ENCODE peak calls at places on chromosomes 5 and 9, in eight cellular contexts. One of them, this sample, is unnamed.

GRCh38 chr5:133925866-133926488 is 42.4 kb downstream of the C5orf15 start:
- DNase-seq in fibroblast of mammary gland: no peak
- DNase-seq in CD4-positive, alpha-beta memory T cell: no peak
- DNase-seq in stimulated activated CD8-positive, alpha-beta memory T cell treated with anti-CD3 and anti-CD28 coated beads, Interleukin-4, amount 100 ng/mL, for 24 hours: no peak
- DNase-seq in NCI-H69: peak
- DNase-seq in SK-N-DZ: no peak
- DNase-seq in nephron progenitor cell: no peak
- DNase-seq in RPMI8226: no peak
- DNase-seq in this sample: no peak

GRCh38 chr5:111707624-111708165 is 49.3 kb downstream of the NREP start:
- DNase-seq in stimulated activated CD8-positive, alpha-beta memory T cell treated with anti-CD3 and anti-CD28 coated beads, Interleukin-4, amount 100 ng/mL, for 24 hours: no peak
- DNase-seq in NCI-H69: no peak
- DNase-seq in SK-N-DZ: no peak
- DNase-seq in nephron progenitor cell: no peak
- DNase-seq in RPMI8226: no peak
- DNase-seq in fibroblast of mammary gland: no peak
- DNase-seq in CD4-positive, alpha-beta memory T cell: no peak
- DNase-seq in this sample: no peak

GRCh38 chr5:15004506-15004905 is 132.9 kb upstream of the ANKH start:
- DNase-seq in stimulated activated CD8-positive, alpha-beta memory T cell treated with anti-CD3 and anti-CD28 coated beads, Interleukin-4, amount 100 ng/mL, for 24 hours: no peak
- DNase-seq in fibroblast of mammary gland: no peak
- DNase-seq in nephron progenitor cell: no peak
- DNase-seq in RPMI8226: no peak
- DNase-seq in SK-N-DZ: no peak
- DNase-seq in NCI-H69: peak
- DNase-seq in CD4-positive, alpha-beta memory T cell: no peak
- DNase-seq in this sample: no peak

GRCh38 chr5:90747693-90748092 is 189.1 kb downstream of the ADGRV1 start:
- DNase-seq in SK-N-DZ: no peak
- DNase-seq in CD4-positive, alpha-beta memory T cell: no peak
- DNase-seq in fibroblast of mammary gland: no peak
- DNase-seq in NCI-H69: peak
- DNase-seq in RPMI8226: no peak
- DNase-seq in nephron progenitor cell: no peak
- DNase-seq in stimulated activated CD8-positive, alpha-beta memory T cell treated with anti-CD3 and anti-CD28 coated beads, Interleukin-4, amount 100 ng/mL, for 24 hours: no peak
- DNase-seq in this sample: no peak

GRCh38 chr5:44868541-44868940 is 59.8 kb downstream of the MRPS30 start:
- DNase-seq in fibroblast of mammary gland: no peak
- DNase-seq in RPMI8226: peak
- DNase-seq in NCI-H69: no peak
- DNase-seq in SK-N-DZ: no peak
- DNase-seq in stimulated activated CD8-positive, alpha-beta memory T cell treated with anti-CD3 and anti-CD28 coated beads, Interleukin-4, amount 100 ng/mL, for 24 hours: no peak
- DNase-seq in CD4-positive, alpha-beta memory T cell: no peak
- DNase-seq in nephron progenitor cell: no peak
- DNase-seq in this sample: no peak

GRCh38 chr9:98323831-98324135 is 68.3 kb upstream of the TBC1D2 start:
- DNase-seq in NCI-H69: no peak
- DNase-seq in SK-N-DZ: no peak
- DNase-seq in stimulated activated CD8-positive, alpha-beta memory T cell treated with anti-CD3 and anti-CD28 coated beads, Interleukin-4, amount 100 ng/mL, for 24 hours: no peak
- DNase-seq in nephron progenitor cell: no peak
- DNase-seq in fibroblast of mammary gland: no peak
- DNase-seq in RPMI8226: no peak
- DNase-seq in CD4-positive, alpha-beta memory T cell: no peak
- DNase-seq in this sample: no peak

GRCh38 chr9:108889649-108890067 is 27.6 kb downstream of the ACTL7A start:
- DNase-seq in nephron progenitor cell: no peak
- DNase-seq in NCI-H69: peak
- DNase-seq in CD4-positive, alpha-beta memory T cell: no peak
- DNase-seq in RPMI8226: no peak
- DNase-seq in stimulated activated CD8-positive, alpha-beta memory T cell treated with anti-CD3 and anti-CD28 coated beads, Interleukin-4, amount 100 ng/mL, for 24 hours: no peak
- DNase-seq in SK-N-DZ: no peak
- DNase-seq in fibroblast of mammary gland: peak
- DNase-seq in this sample: no peak

GRCh38 chr9:84419203-84419602 is 78.6 kb upstream of the SLC28A3 start:
- DNase-seq in fibroblast of mammary gland: no peak
- DNase-seq in NCI-H69: no peak
- DNase-seq in RPMI8226: no peak
- DNase-seq in nephron progenitor cell: no peak
- DNase-seq in stimulated activated CD8-positive, alpha-beta memory T cell treated with anti-CD3 and anti-CD28 coated beads, Interleukin-4, amount 100 ng/mL, for 24 hours: no peak
- DNase-seq in CD4-positive, alpha-beta memory T cell: no peak
- DNase-seq in SK-N-DZ: no peak
- DNase-seq in this sample: no peak

GRCh38 chr5:151448038-151448985 is 909 bp downstream of the SLC36A1 start:
- DNase-seq in NCI-H69: peak
- DNase-seq in CD4-positive, alpha-beta memory T cell: peak
- DNase-seq in fibroblast of mammary gland: peak
- DNase-seq in RPMI8226: peak
- DNase-seq in nephron progenitor cell: peak
- DNase-seq in SK-N-DZ: peak
- DNase-seq in stimulated activated CD8-positive, alpha-beta memory T cell treated with anti-CD3 and anti-CD28 coated beads, Interleukin-4, amount 100 ng/mL, for 24 hours: no peak
- DNase-seq in this sample: peak

GRCh38 chr9:86639287-86639686 is 285.1 kb upstream of the TUT7 start:
- DNase-seq in RPMI8226: no peak
- DNase-seq in CD4-positive, alpha-beta memory T cell: no peak
- DNase-seq in NCI-H69: no peak
- DNase-seq in fibroblast of mammary gland: no peak
- DNase-seq in SK-N-DZ: no peak
- DNase-seq in nephron progenitor cell: no peak
- DNase-seq in stimulated activated CD8-positive, alpha-beta memory T cell treated with anti-CD3 and anti-CD28 coated beads, Interleukin-4, amount 100 ng/mL, for 24 hours: no peak
- DNase-seq in this sample: no peak

GRCh38 chr9:83219924-83220438 is 157.0 kb upstream of the RASEF start:
- DNase-seq in nephron progenitor cell: no peak
- DNase-seq in NCI-H69: peak
- DNase-seq in CD4-positive, alpha-beta memory T cell: no peak
- DNase-seq in fibroblast of mammary gland: no peak
- DNase-seq in RPMI8226: no peak
- DNase-seq in SK-N-DZ: no peak
- DNase-seq in stimulated activated CD8-positive, alpha-beta memory T cell treated with anti-CD3 and anti-CD28 coated beads, Interleukin-4, amount 100 ng/mL, for 24 hours: no peak
- DNase-seq in this sample: no peak

GRCh38 chr5:132394681-132395259 is 25.3 kb downstream of the SLC22A5 start:
- DNase-seq in fibroblast of mammary gland: no peak
- DNase-seq in CD4-positive, alpha-beta memory T cell: no peak
- DNase-seq in nephron progenitor cell: peak
- DNase-seq in NCI-H69: no peak
- DNase-seq in RPMI8226: no peak
- DNase-seq in stimulated activated CD8-positive, alpha-beta memory T cell treated with anti-CD3 and anti-CD28 coated beads, Interleukin-4, amount 100 ng/mL, for 24 hours: no peak
- DNase-seq in SK-N-DZ: no peak
- DNase-seq in this sample: no peak

GRCh38 chr9:123299558-123300126 is 31.3 kb upstream of the STRBP start:
- DNase-seq in stimulated activated CD8-positive, alpha-beta memory T cell treated with anti-CD3 and anti-CD28 coated beads, Interleukin-4, amount 100 ng/mL, for 24 hours: no peak
- DNase-seq in CD4-positive, alpha-beta memory T cell: no peak
- DNase-seq in NCI-H69: no peak
- DNase-seq in RPMI8226: no peak
- DNase-seq in nephron progenitor cell: no peak
- DNase-seq in SK-N-DZ: no peak
- DNase-seq in fibroblast of mammary gland: no peak
- DNase-seq in this sample: no peak

GRCh38 chr9:89702401-89702800 is 97.6 kb downstream of the GADD45G start:
- DNase-seq in RPMI8226: no peak
- DNase-seq in NCI-H69: no peak
- DNase-seq in fibroblast of mammary gland: no peak
- DNase-seq in SK-N-DZ: no peak
- DNase-seq in stimulated activated CD8-positive, alpha-beta memory T cell treated with anti-CD3 and anti-CD28 coated beads, Interleukin-4, amount 100 ng/mL, for 24 hours: no peak
- DNase-seq in CD4-positive, alpha-beta memory T cell: no peak
- DNase-seq in nephron progenitor cell: no peak
- DNase-seq in this sample: no peak

GRCh38 chr5:125659316-125660071 is 763.7 kb upstream of the GRAMD2B start:
- DNase-seq in fibroblast of mammary gland: peak
- DNase-seq in nephron progenitor cell: no peak
- DNase-seq in SK-N-DZ: no peak
- DNase-seq in RPMI8226: no peak
- DNase-seq in NCI-H69: peak
- DNase-seq in stimulated activated CD8-positive, alpha-beta memory T cell treated with anti-CD3 and anti-CD28 coated beads, Interleukin-4, amount 100 ng/mL, for 24 hours: no peak
- DNase-seq in CD4-positive, alpha-beta memory T cell: no peak
- DNase-seq in this sample: no peak

GRCh38 chr5:135553688-135554462 is 18.1 kb upstream of the NEUROG1 start:
- DNase-seq in SK-N-DZ: peak
- DNase-seq in nephron progenitor cell: peak
- DNase-seq in RPMI8226: no peak
- DNase-seq in CD4-positive, alpha-beta memory T cell: no peak
- DNase-seq in fibroblast of mammary gland: peak
- DNase-seq in stimulated activated CD8-positive, alpha-beta memory T cell treated with anti-CD3 and anti-CD28 coated beads, Interleukin-4, amount 100 ng/mL, for 24 hours: no peak
- DNase-seq in NCI-H69: peak
- DNase-seq in this sample: no peak

GRCh38 chr5:150774145-150774544 is 4.4 kb upstream of the SMIM3 start:
- DNase-seq in RPMI8226: no peak
- DNase-seq in stimulated activated CD8-positive, alpha-beta memory T cell treated with anti-CD3 and anti-CD28 coated beads, Interleukin-4, amount 100 ng/mL, for 24 hours: no peak
- DNase-seq in nephron progenitor cell: no peak
- DNase-seq in fibroblast of mammary gland: peak
- DNase-seq in SK-N-DZ: peak
- DNase-seq in NCI-H69: no peak
- DNase-seq in CD4-positive, alpha-beta memory T cell: no peak
- DNase-seq in this sample: no peak

GRCh38 chr5:177116631-177117373 is 16.8 kb upstream of the NSD1 start:
- DNase-seq in stimulated activated CD8-positive, alpha-beta memory T cell treated with anti-CD3 and anti-CD28 coated beads, Interleukin-4, amount 100 ng/mL, for 24 hours: peak
- DNase-seq in RPMI8226: no peak
- DNase-seq in CD4-positive, alpha-beta memory T cell: peak
- DNase-seq in fibroblast of mammary gland: peak
- DNase-seq in SK-N-DZ: no peak
- DNase-seq in nephron progenitor cell: peak
- DNase-seq in NCI-H69: no peak
- DNase-seq in this sample: peak

GRCh38 chr9:112443200-112443599 is 43.4 kb upstream of the KIAA1958 start:
- DNase-seq in nephron progenitor cell: no peak
- DNase-seq in CD4-positive, alpha-beta memory T cell: peak
- DNase-seq in NCI-H69: peak
- DNase-seq in RPMI8226: peak
- DNase-seq in fibroblast of mammary gland: peak
- DNase-seq in stimulated activated CD8-positive, alpha-beta memory T cell treated with anti-CD3 and anti-CD28 coated beads, Interleukin-4, amount 100 ng/mL, for 24 hours: no peak
- DNase-seq in SK-N-DZ: no peak
- DNase-seq in this sample: peak

GRCh38 chr5:35047785-35048404 is at the start of gene AGXT2:
- DNase-seq in CD4-positive, alpha-beta memory T cell: no peak
- DNase-seq in RPMI8226: no peak
- DNase-seq in nephron progenitor cell: no peak
- DNase-seq in SK-N-DZ: no peak
- DNase-seq in stimulated activated CD8-positive, alpha-beta memory T cell treated with anti-CD3 and anti-CD28 coated beads, Interleukin-4, amount 100 ng/mL, for 24 hours: no peak
- DNase-seq in fibroblast of mammary gland: no peak
- DNase-seq in NCI-H69: no peak
- DNase-seq in this sample: no peak

GRCh38 chr5:179307931-179308471 is 37.3 kb downstream of the ADAMTS2 start:
- DNase-seq in SK-N-DZ: no peak
- DNase-seq in fibroblast of mammary gland: no peak
- DNase-seq in nephron progenitor cell: no peak
- DNase-seq in NCI-H69: no peak
- DNase-seq in RPMI8226: no peak
- DNase-seq in CD4-positive, alpha-beta memory T cell: no peak
- DNase-seq in stimulated activated CD8-positive, alpha-beta memory T cell treated with anti-CD3 and anti-CD28 coated beads, Interleukin-4, amount 100 ng/mL, for 24 hours: no peak
- DNase-seq in this sample: no peak

GRCh38 chr9:95197692-95198271 is 119.7 kb downstream of the FANCC start:
- DNase-seq in SK-N-DZ: no peak
- DNase-seq in RPMI8226: no peak
- DNase-seq in NCI-H69: peak
- DNase-seq in CD4-positive, alpha-beta memory T cell: no peak
- DNase-seq in nephron progenitor cell: no peak
- DNase-seq in fibroblast of mammary gland: peak
- DNase-seq in stimulated activated CD8-positive, alpha-beta memory T cell treated with anti-CD3 and anti-CD28 coated beads, Interleukin-4, amount 100 ng/mL, for 24 hours: no peak
- DNase-seq in this sample: no peak

GRCh38 chr5:145960848-145961600 is 24.6 kb downstream of the SH3RF2 start:
- DNase-seq in nephron progenitor cell: no peak
- DNase-seq in SK-N-DZ: no peak
- DNase-seq in stimulated activated CD8-positive, alpha-beta memory T cell treated with anti-CD3 and anti-CD28 coated beads, Interleukin-4, amount 100 ng/mL, for 24 hours: no peak
- DNase-seq in NCI-H69: no peak
- DNase-seq in RPMI8226: no peak
- DNase-seq in fibroblast of mammary gland: no peak
- DNase-seq in CD4-positive, alpha-beta memory T cell: no peak
- DNase-seq in this sample: no peak

GRCh38 chr5:127856310-127856709 is 153.1 kb downstream of the CCDC192 start:
- DNase-seq in fibroblast of mammary gland: no peak
- DNase-seq in stimulated activated CD8-positive, alpha-beta memory T cell treated with anti-CD3 and anti-CD28 coated beads, Interleukin-4, amount 100 ng/mL, for 24 hours: no peak
- DNase-seq in RPMI8226: no peak
- DNase-seq in SK-N-DZ: no peak
- DNase-seq in nephron progenitor cell: no peak
- DNase-seq in CD4-positive, alpha-beta memory T cell: no peak
- DNase-seq in NCI-H69: no peak
- DNase-seq in this sample: no peak

GRCh38 chr9:75027187-75028107 is 646 bp downstream of the CARNMT1 start:
- DNase-seq in CD4-positive, alpha-beta memory T cell: peak
- DNase-seq in nephron progenitor cell: peak
- DNase-seq in fibroblast of mammary gland: peak
- DNase-seq in SK-N-DZ: peak
- DNase-seq in stimulated activated CD8-positive, alpha-beta memory T cell treated with anti-CD3 and anti-CD28 coated beads, Interleukin-4, amount 100 ng/mL, for 24 hours: peak
- DNase-seq in RPMI8226: peak
- DNase-seq in NCI-H69: peak
- DNase-seq in this sample: no peak

GRCh38 chr5:63822633-63823032 is 139.6 kb downstream of the HTR1A start:
- DNase-seq in NCI-H69: peak
- DNase-seq in SK-N-DZ: no peak
- DNase-seq in CD4-positive, alpha-beta memory T cell: no peak
- DNase-seq in RPMI8226: no peak
- DNase-seq in fibroblast of mammary gland: no peak
- DNase-seq in nephron progenitor cell: no peak
- DNase-seq in stimulated activated CD8-positive, alpha-beta memory T cell treated with anti-CD3 and anti-CD28 coated beads, Interleukin-4, amount 100 ng/mL, for 24 hours: no peak
- DNase-seq in this sample: no peak

GRCh38 chr5:39453606-39454005 is 28.8 kb upstream of the DAB2 start:
- DNase-seq in nephron progenitor cell: no peak
- DNase-seq in CD4-positive, alpha-beta memory T cell: no peak
- DNase-seq in fibroblast of mammary gland: no peak
- DNase-seq in NCI-H69: no peak
- DNase-seq in RPMI8226: no peak
- DNase-seq in SK-N-DZ: no peak
- DNase-seq in stimulated activated CD8-positive, alpha-beta memory T cell treated with anti-CD3 and anti-CD28 coated beads, Interleukin-4, amount 100 ng/mL, for 24 hours: no peak
- DNase-seq in this sample: no peak

GRCh38 chr9:36470891-36471290 is 70.8 kb upstream of the RNF38 start:
- DNase-seq in fibroblast of mammary gland: peak
- DNase-seq in RPMI8226: peak
- DNase-seq in SK-N-DZ: no peak
- DNase-seq in CD4-positive, alpha-beta memory T cell: peak
- DNase-seq in NCI-H69: no peak
- DNase-seq in nephron progenitor cell: no peak
- DNase-seq in stimulated activated CD8-positive, alpha-beta memory T cell treated with anti-CD3 and anti-CD28 coated beads, Interleukin-4, amount 100 ng/mL, for 24 hours: no peak
- DNase-seq in this sample: peak

GRCh38 chr9:127793093-127793708 is 7.4 kb downstream of the CDK9 start:
- DNase-seq in RPMI8226: no peak
- DNase-seq in fibroblast of mammary gland: peak
- DNase-seq in stimulated activated CD8-positive, alpha-beta memory T cell treated with anti-CD3 and anti-CD28 coated beads, Interleukin-4, amount 100 ng/mL, for 24 hours: no peak
- DNase-seq in CD4-positive, alpha-beta memory T cell: no peak
- DNase-seq in NCI-H69: peak
- DNase-seq in nephron progenitor cell: no peak
- DNase-seq in SK-N-DZ: no peak
- DNase-seq in this sample: no peak

GRCh38 chr5:105508519-105508918 is 1945.9 kb upstream of the NUDT12 start:
- DNase-seq in nephron progenitor cell: no peak
- DNase-seq in stimulated activated CD8-positive, alpha-beta memory T cell treated with anti-CD3 and anti-CD28 coated beads, Interleukin-4, amount 100 ng/mL, for 24 hours: no peak
- DNase-seq in NCI-H69: peak
- DNase-seq in RPMI8226: no peak
- DNase-seq in SK-N-DZ: no peak
- DNase-seq in fibroblast of mammary gland: no peak
- DNase-seq in CD4-positive, alpha-beta memory T cell: no peak
- DNase-seq in this sample: no peak

GRCh38 chr5:134545070-134545868 is 19.8 kb downstream of the JADE2 start:
- DNase-seq in CD4-positive, alpha-beta memory T cell: no peak
- DNase-seq in stimulated activated CD8-positive, alpha-beta memory T cell treated with anti-CD3 and anti-CD28 coated beads, Interleukin-4, amount 100 ng/mL, for 24 hours: no peak
- DNase-seq in SK-N-DZ: no peak
- DNase-seq in nephron progenitor cell: no peak
- DNase-seq in RPMI8226: no peak
- DNase-seq in fibroblast of mammary gland: peak
- DNase-seq in NCI-H69: no peak
- DNase-seq in this sample: no peak

GRCh38 chr5:135441919-135442318 is 5.2 kb downstream of the DCANP1 start:
- DNase-seq in NCI-H69: no peak
- DNase-seq in SK-N-DZ: no peak
- DNase-seq in stimulated activated CD8-positive, alpha-beta memory T cell treated with anti-CD3 and anti-CD28 coated beads, Interleukin-4, amount 100 ng/mL, for 24 hours: no peak
- DNase-seq in fibroblast of mammary gland: no peak
- DNase-seq in nephron progenitor cell: no peak
- DNase-seq in RPMI8226: no peak
- DNase-seq in CD4-positive, alpha-beta memory T cell: no peak
- DNase-seq in this sample: no peak

GRCh38 chr5:39461007-39461682 is 36.4 kb upstream of the DAB2 start:
- DNase-seq in CD4-positive, alpha-beta memory T cell: no peak
- DNase-seq in NCI-H69: no peak
- DNase-seq in SK-N-DZ: no peak
- DNase-seq in RPMI8226: peak
- DNase-seq in nephron progenitor cell: no peak
- DNase-seq in stimulated activated CD8-positive, alpha-beta memory T cell treated with anti-CD3 and anti-CD28 coated beads, Interleukin-4, amount 100 ng/mL, for 24 hours: no peak
- DNase-seq in fibroblast of mammary gland: no peak
- DNase-seq in this sample: no peak

GRCh38 chr9:137428841-137429545 is 5.8 kb downstream of the NOXA1 start:
- DNase-seq in stimulated activated CD8-positive, alpha-beta memory T cell treated with anti-CD3 and anti-CD28 coated beads, Interleukin-4, amount 100 ng/mL, for 24 hours: no peak
- DNase-seq in RPMI8226: peak
- DNase-seq in fibroblast of mammary gland: no peak
- DNase-seq in nephron progenitor cell: no peak
- DNase-seq in CD4-positive, alpha-beta memory T cell: no peak
- DNase-seq in NCI-H69: peak
- DNase-seq in SK-N-DZ: no peak
- DNase-seq in this sample: no peak

This sample was measured in T-helper 9 cell.